ENCODE peak calls at places on chromosomes 16 and 17, in six cellular contexts. One of them, this sample, is unnamed.

GRCh38 chr16:64172191-64172590 is 949.7 kb downstream of the CDH11 start:
- DNase-seq in GM04503: no peak
- DNase-seq in GOT3: no peak
- DNase-seq in ELR: no peak
- DNase-seq in lower lobe of right lung: no peak
- DNase-seq in effector memory CD4-positive, alpha-beta T cell: no peak
- DNase-seq in this sample: no peak

GRCh38 chr16:27083861-27084261 is 17.1 kb downstream of the C16orf82 start:
- DNase-seq in ELR: no peak
- DNase-seq in effector memory CD4-positive, alpha-beta T cell: no peak
- DNase-seq in lower lobe of right lung: no peak
- DNase-seq in GOT3: no peak
- DNase-seq in GM04503: no peak
- DNase-seq in this sample: no peak

GRCh38 chr17:46854948-46855347 is 3.6 kb downstream of the WNT9B start:
- DNase-seq in effector memory CD4-positive, alpha-beta T cell: no peak
- DNase-seq in ELR: no peak
- DNase-seq in lower lobe of right lung: no peak
- DNase-seq in GM04503: no peak
- DNase-seq in GOT3: no peak
- DNase-seq in this sample: no peak

GRCh38 chr16:77898671-77899211 is 110.4 kb downstream of the VAT1L start:
- DNase-seq in lower lobe of right lung: no peak
- DNase-seq in GM04503: peak; percentile 67
- DNase-seq in effector memory CD4-positive, alpha-beta T cell: no peak
- DNase-seq in GOT3: no peak
- DNase-seq in ELR: no peak
- DNase-seq in this sample: no peak

GRCh38 chr17:67218385-67218950 is 26.5 kb downstream of the HELZ start:
- DNase-seq in lower lobe of right lung: no peak
- DNase-seq in ELR: peak; percentile 70
- DNase-seq in GOT3: no peak
- DNase-seq in GM04503: no peak
- DNase-seq in effector memory CD4-positive, alpha-beta T cell: no peak
- DNase-seq in this sample: no peak

GRCh38 chr16:75113046-75113491 is 3.5 kb downstream of the LDHD start:
- DNase-seq in ELR: no peak
- DNase-seq in effector memory CD4-positive, alpha-beta T cell: no peak
- DNase-seq in GOT3: no peak
- DNase-seq in lower lobe of right lung: no peak
- DNase-seq in GM04503: no peak
- DNase-seq in this sample: no peak

GRCh38 chr17:1934901-1935300 is 90.2 kb downstream of the RTN4RL1 start:
- DNase-seq in GM04503: no peak
- DNase-seq in effector memory CD4-positive, alpha-beta T cell: no peak
- DNase-seq in ELR: no peak
- DNase-seq in GOT3: no peak
- DNase-seq in lower lobe of right lung: no peak
- DNase-seq in this sample: no peak

GRCh38 chr17:79168486-79169055 is 93.9 kb downstream of the ENGASE start:
- DNase-seq in GM04503: no peak
- DNase-seq in lower lobe of right lung: no peak
- DNase-seq in ELR: no peak
- DNase-seq in effector memory CD4-positive, alpha-beta T cell: no peak
- DNase-seq in GOT3: no peak
- DNase-seq in this sample: no peak

GRCh38 chr17:788551-788950 is 6.4 kb downstream of the MRM3 start:
- DNase-seq in GM04503: no peak
- DNase-seq in effector memory CD4-positive, alpha-beta T cell: no peak
- DNase-seq in ELR: no peak
- DNase-seq in lower lobe of right lung: no peak
- DNase-seq in GOT3: no peak
- DNase-seq in this sample: no peak

GRCh38 chr16:84670063-84670462 is 21.8 kb downstream of the KLHL36 start:
- DNase-seq in GM04503: no peak
- DNase-seq in effector memory CD4-positive, alpha-beta T cell: no peak
- DNase-seq in ELR: no peak
- DNase-seq in lower lobe of right lung: no peak
- DNase-seq in GOT3: no peak
- DNase-seq in this sample: no peak

GRCh38 chr16:50326264-50326663 is 42.5 kb downstream of the BRD7 start:
- DNase-seq in GOT3: no peak
- DNase-seq in lower lobe of right lung: no peak
- DNase-seq in ELR: no peak
- DNase-seq in GM04503: no peak
- DNase-seq in effector memory CD4-positive, alpha-beta T cell: no peak
- DNase-seq in this sample: no peak

GRCh38 chr17:33072421-33073175 is 81.0 kb downstream of the SPACA3 start:
- DNase-seq in effector memory CD4-positive, alpha-beta T cell: no peak
- DNase-seq in ELR: no peak
- DNase-seq in GOT3: peak; percentile 60
- DNase-seq in lower lobe of right lung: no peak
- DNase-seq in GM04503: peak; percentile 1
- DNase-seq in this sample: no peak

GRCh38 chr16:154223-155030 is 2.0 kb downstream of the HBZ start:
- DNase-seq in effector memory CD4-positive, alpha-beta T cell: peak; percentile 3
- DNase-seq in ELR: no peak
- DNase-seq in GM04503: no peak
- DNase-seq in lower lobe of right lung: no peak
- DNase-seq in GOT3: no peak
- DNase-seq in this sample: no peak

GRCh38 chr17:60139438-60140285 is 10.1 kb upstream of the CA4 start:
- DNase-seq in ELR: peak; percentile 74
- DNase-seq in effector memory CD4-positive, alpha-beta T cell: peak; percentile 44
- DNase-seq in lower lobe of right lung: peak; percentile 84
- DNase-seq in GM04503: no peak
- DNase-seq in GOT3: no peak
- DNase-seq in this sample: peak; percentile 44

GRCh38 chr16:27334874-27335273 is 21.1 kb downstream of the IL4R start:
- DNase-seq in GOT3: no peak
- DNase-seq in ELR: no peak
- DNase-seq in GM04503: no peak
- DNase-seq in effector memory CD4-positive, alpha-beta T cell: no peak
- DNase-seq in lower lobe of right lung: no peak
- DNase-seq in this sample: no peak

GRCh38 chr16:70691223-70692129 is 5.6 kb upstream of the MTSS2 start:
- DNase-seq in ELR: peak; percentile 60
- DNase-seq in GM04503: peak; percentile 99
- DNase-seq in effector memory CD4-positive, alpha-beta T cell: no peak
- DNase-seq in lower lobe of right lung: peak; percentile 46
- DNase-seq in GOT3: peak; percentile 29
- DNase-seq in this sample: no peak

GRCh38 chr17:70808596-70808995 is 639.3 kb downstream of the KCNJ2 start:
- DNase-seq in GOT3: no peak
- DNase-seq in lower lobe of right lung: no peak
- DNase-seq in ELR: peak; percentile 37
- DNase-seq in effector memory CD4-positive, alpha-beta T cell: no peak
- DNase-seq in GM04503: no peak
- DNase-seq in this sample: no peak

GRCh38 chr17:12730421-12730820 is 58.9 kb upstream of the ARHGAP44 start:
- DNase-seq in GM04503: no peak
- DNase-seq in effector memory CD4-positive, alpha-beta T cell: no peak
- DNase-seq in ELR: peak; percentile 20
- DNase-seq in GOT3: no peak
- DNase-seq in lower lobe of right lung: no peak
- DNase-seq in this sample: no peak

GRCh38 chr16:85570735-85571562 is 42.2 kb upstream of the GSE1 start:
- DNase-seq in GM04503: no peak
- DNase-seq in effector memory CD4-positive, alpha-beta T cell: peak; percentile 21
- DNase-seq in ELR: no peak
- DNase-seq in lower lobe of right lung: peak; percentile 85
- DNase-seq in GOT3: no peak
- DNase-seq in this sample: peak; percentile 90

GRCh38 chr16:87552772-87553171 is 49.5 kb upstream of the JPH3 start:
- DNase-seq in GOT3: no peak
- DNase-seq in lower lobe of right lung: no peak
- DNase-seq in effector memory CD4-positive, alpha-beta T cell: no peak
- DNase-seq in ELR: peak; percentile 55
- DNase-seq in GM04503: no peak
- DNase-seq in this sample: no peak

GRCh38 chr17:9645858-9646555 is 690 bp downstream of the USP43 start:
- DNase-seq in ELR: peak; percentile 24
- DNase-seq in GOT3: no peak
- DNase-seq in effector memory CD4-positive, alpha-beta T cell: no peak
- DNase-seq in lower lobe of right lung: peak; percentile 79
- DNase-seq in GM04503: no peak
- DNase-seq in this sample: peak; percentile 6

This sample was measured in Kasumi-1.